ENCODE peak calls at places on chromosomes 5 and 9, in eight cellular contexts. N, L, B, U, J, C, W and H are unnamed samples.

GRCh38 chr5:113615708-113616107 is 102.2 kb downstream of the YTHDC2 start:
- DNase-seq in N (no peak), L (no peak), B (no peak), U (no peak), J (no peak), C (no peak), W (no peak), H (no peak)

GRCh38 chr5:169440107-169440701 is 139.3 kb upstream of the SLIT3 start:
- DNase-seq in N (no peak), L (no peak), B (no peak), U (no peak), J (no peak), C (no peak), W (no peak), H (no peak)

GRCh38 chr9:34046784-34047379 is 1.8 kb downstream of the UBAP2 start:
- DNase-seq in N (no peak), L (peak), B (no peak), U (no peak), J (no peak), C (no peak), W (peak), H (no peak)

GRCh38 chr5:15492545-15492944 is 7.4 kb upstream of the FBXL7 start:
- DNase-seq in N (no peak), L (no peak), B (no peak), U (no peak), J (no peak), C (no peak), W (no peak), H (no peak)

GRCh38 chr5:1725641-1726468 is 73.8 kb downstream of the MRPL36 start:
- DNase-seq in N (no peak), L (no peak), B (no peak), U (no peak), J (no peak), C (no peak), W (no peak), H (no peak)

GRCh38 chr5:109105631-109106267 is 304.0 kb downstream of the PJA2 start:
- DNase-seq in N (no peak), L (no peak), B (no peak), U (no peak), J (peak), C (no peak), W (peak), H (peak)

GRCh38 chr5:126274396-126274795 is 148.8 kb upstream of the GRAMD2B start:
- DNase-seq in N (no peak), L (no peak), B (no peak), U (no peak), J (no peak), C (no peak), W (peak), H (no peak)

GRCh38 chr5:107670927-107671741 is at the start of gene EFNA5:
- DNase-seq in N (peak), L (peak), B (no peak), U (peak), J (peak), C (peak), W (peak), H (peak)

GRCh38 chr5:122300374-122300773 is 11.7 kb upstream of the SNCAIP start:
- DNase-seq in N (no peak), L (no peak), B (no peak), U (no peak), J (no peak), C (no peak), W (no peak), H (no peak)

GRCh38 chr5:2751592-2752021 is at the start of gene IRX2:
- DNase-seq in N (no peak), L (no peak), B (no peak), U (peak), J (peak), C (no peak), W (peak), H (no peak)

GRCh38 chr9:76591256-76591950 is 132.4 kb downstream of the GCNT1 start:
- DNase-seq in N (no peak), L (no peak), B (no peak), U (no peak), J (no peak), C (no peak), W (no peak), H (no peak)

GRCh38 chr5:96875805-96876291 is 452 bp upstream of the ERAP2 start:
- DNase-seq in N (peak), L (peak), B (no peak), U (no peak), J (no peak), C (no peak), W (peak), H (no peak)

GRCh38 chr5:135488727-135489465 is 36.7 kb upstream of the TIFAB start:
- DNase-seq in N (no peak), L (no peak), B (no peak), U (peak), J (peak), C (peak), W (peak), H (peak)

GRCh38 chr5:59838989-59839388 is 54.5 kb downstream of the PDE4D start:
- DNase-seq in N (no peak), L (no peak), B (no peak), U (no peak), J (no peak), C (no peak), W (peak), H (peak)

GRCh38 chr9:98558575-98558974 is 150.2 kb downstream of the GABBR2 start:
- DNase-seq in N (no peak), L (no peak), B (no peak), U (no peak), J (no peak), C (no peak), W (peak), H (no peak)

GRCh38 chr5:169150108-169150507 is 150.8 kb downstream of the SLIT3 start:
- DNase-seq in N (no peak), L (no peak), B (no peak), U (no peak), J (no peak), C (no peak), W (no peak), H (no peak)

GRCh38 chr5:36462295-36463021 is 143.9 kb upstream of the SLC1A3 start:
- DNase-seq in N (no peak), L (no peak), B (no peak), U (no peak), J (peak), C (no peak), W (peak), H (peak)

GRCh38 chr9:124381073-124381945 is 33.9 kb downstream of the PSMB7 start:
- DNase-seq in N (no peak), L (peak), B (no peak), U (no peak), J (no peak), C (no peak), W (peak), H (no peak)

GRCh38 chr5:122715095-122715494 is 59.8 kb upstream of the SNX2 start:
- DNase-seq in N (no peak), L (no peak), B (no peak), U (no peak), J (no peak), C (no peak), W (no peak), H (no peak)

GRCh38 chr5:172450453-172450852 is 3.9 kb downstream of the SH3PXD2B start:
- DNase-seq in N (no peak), L (no peak), B (no peak), U (no peak), J (no peak), C (no peak), W (no peak), H (no peak)

GRCh38 chr9:112764344-112764743 is 13.8 kb downstream of the SNX30 start:
- DNase-seq in N (no peak), L (no peak), B (no peak), U (no peak), J (no peak), C (no peak), W (no peak), H (peak)

GRCh38 chr5:88680253-88681132 is 202.5 kb downstream of the MEF2C start:
- DNase-seq in N (peak), L (peak), B (peak), U (peak), J (peak), C (peak), W (peak), H (no peak)

GRCh38 chr5:170623576-170624181 is 119.9 kb downstream of the KCNIP1 start:
- DNase-seq in N (no peak), L (peak), B (no peak), U (peak), J (peak), C (no peak), W (peak), H (peak)

GRCh38 chr9:109775516-109775915 is 4.5 kb upstream of the PALM2AKAP2 start:
- DNase-seq in N (no peak), L (no peak), B (no peak), U (no peak), J (no peak), C (no peak), W (peak), H (no peak)

GRCh38 chr5:111820072-111820471 is 63.1 kb upstream of the NREP start:
- DNase-seq in N (no peak), L (peak), B (no peak), U (no peak), J (no peak), C (no peak), W (peak), H (no peak)

GRCh38 chr5:134184155-134185135 is 7.7 kb upstream of the SKP1 start:
- DNase-seq in N (peak), L (peak), B (peak), U (peak), J (peak), C (peak), W (peak), H (peak)

GRCh38 chr5:175878544-175879438 is 7.4 kb downstream of the CPLX2 start:
- DNase-seq in N (no peak), L (no peak), B (no peak), U (no peak), J (no peak), C (no peak), W (no peak), H (no peak)

GRCh38 chr5:69230181-69230580 is 4.5 kb upstream of the CDK7 start:
- DNase-seq in N (no peak), L (no peak), B (no peak), U (no peak), J (no peak), C (no peak), W (no peak), H (no peak)

GRCh38 chr9:72255546-72255925 is 106.3 kb downstream of the GDA start:
- DNase-seq in N (no peak), L (no peak), B (no peak), U (no peak), J (no peak), C (no peak), W (no peak), H (no peak)